ENCODE peak calls at places on chromosomes 5 and 9, in nine cellular contexts. One of them, this sample, is unnamed.
A peak's percentile ranks its signal among the peaks of the same experiment; 100 is the strongest.

GRCh38 chr9:97640290-97640689 is 6.7 kb downstream of the NCBP1 start:
- DNase-seq in endodermal cell: no peak
- DNase-seq in sigmoid colon: no peak
- DNase-seq in fibroblast of pulmonary artery: peak; percentile 21
- DNase-seq in fibroblast of mammary gland: no peak
- DNase-seq in heart left ventricle: no peak
- DNase-seq in left lung: no peak
- DNase-seq in psoas muscle: no peak
- DNase-seq in cardiac fibroblast: no peak
- DNase-seq in this sample: no peak

GRCh38 chr9:92612816-92613215 is 57.1 kb downstream of the IPPK start:
- DNase-seq in sigmoid colon: no peak
- DNase-seq in left lung: no peak
- DNase-seq in cardiac fibroblast: no peak
- DNase-seq in heart left ventricle: no peak
- DNase-seq in fibroblast of mammary gland: no peak
- DNase-seq in psoas muscle: no peak
- DNase-seq in fibroblast of pulmonary artery: no peak
- DNase-seq in endodermal cell: no peak
- DNase-seq in this sample: no peak

GRCh38 chr5:54115768-54116403 is 194.5 kb downstream of the ARL15 start:
- DNase-seq in heart left ventricle: no peak
- DNase-seq in sigmoid colon: no peak
- DNase-seq in fibroblast of mammary gland: peak; percentile 71
- DNase-seq in left lung: no peak
- DNase-seq in psoas muscle: no peak
- DNase-seq in cardiac fibroblast: no peak
- DNase-seq in fibroblast of pulmonary artery: no peak
- DNase-seq in endodermal cell: no peak
- DNase-seq in this sample: peak; percentile 56

GRCh38 chr5:14153932-14154646 is 10.9 kb downstream of the TRIO start:
- DNase-seq in psoas muscle: peak; percentile 83
- DNase-seq in left lung: no peak
- DNase-seq in heart left ventricle: peak; percentile 81
- DNase-seq in endodermal cell: peak; percentile 79
- DNase-seq in sigmoid colon: peak; percentile 93
- DNase-seq in cardiac fibroblast: peak; percentile 84
- DNase-seq in fibroblast of mammary gland: peak; percentile 85
- DNase-seq in fibroblast of pulmonary artery: peak; percentile 81
- DNase-seq in this sample: peak; percentile 79

GRCh38 chr5:154516475-154516874 is 38.4 kb upstream of the HAND1 start:
- DNase-seq in fibroblast of mammary gland: no peak
- DNase-seq in cardiac fibroblast: no peak
- DNase-seq in fibroblast of pulmonary artery: no peak
- DNase-seq in heart left ventricle: no peak
- DNase-seq in psoas muscle: no peak
- DNase-seq in left lung: no peak
- DNase-seq in sigmoid colon: no peak
- DNase-seq in endodermal cell: no peak
- DNase-seq in this sample: no peak

GRCh38 chr9:3200331-3200774 is 325.4 kb downstream of the RFX3 start:
- DNase-seq in psoas muscle: no peak
- DNase-seq in heart left ventricle: no peak
- DNase-seq in sigmoid colon: no peak
- DNase-seq in fibroblast of mammary gland: peak; percentile 90
- DNase-seq in endodermal cell: no peak
- DNase-seq in cardiac fibroblast: no peak
- DNase-seq in fibroblast of pulmonary artery: no peak
- DNase-seq in left lung: no peak
- DNase-seq in this sample: peak; percentile 65

GRCh38 chr5:148912714-148913398 is 86.4 kb downstream of the ADRB2 start:
- DNase-seq in fibroblast of pulmonary artery: peak; percentile 92
- DNase-seq in endodermal cell: peak; percentile 91
- DNase-seq in psoas muscle: no peak
- DNase-seq in heart left ventricle: no peak
- DNase-seq in left lung: no peak
- DNase-seq in sigmoid colon: no peak
- DNase-seq in cardiac fibroblast: peak; percentile 87
- DNase-seq in fibroblast of mammary gland: peak; percentile 97
- DNase-seq in this sample: peak; percentile 96

GRCh38 chr5:392431-392988 is 50.5 kb upstream of the EXOC3 start:
- DNase-seq in psoas muscle: no peak
- DNase-seq in left lung: peak; percentile 70
- DNase-seq in endodermal cell: peak; percentile 63
- DNase-seq in cardiac fibroblast: no peak
- DNase-seq in heart left ventricle: no peak
- DNase-seq in fibroblast of pulmonary artery: peak; percentile 19
- DNase-seq in sigmoid colon: no peak
- DNase-seq in fibroblast of mammary gland: no peak
- DNase-seq in this sample: peak; percentile 49

GRCh38 chr9:29974197-29974596 is 2400.9 kb upstream of the C9orf72 start:
- DNase-seq in cardiac fibroblast: no peak
- DNase-seq in heart left ventricle: no peak
- DNase-seq in endodermal cell: no peak
- DNase-seq in sigmoid colon: no peak
- DNase-seq in fibroblast of mammary gland: no peak
- DNase-seq in psoas muscle: no peak
- DNase-seq in fibroblast of pulmonary artery: no peak
- DNase-seq in left lung: no peak
- DNase-seq in this sample: no peak

GRCh38 chr5:149761461-149761860 is 31.4 kb downstream of the PPARGC1B start:
- DNase-seq in cardiac fibroblast: no peak
- DNase-seq in fibroblast of mammary gland: no peak
- DNase-seq in fibroblast of pulmonary artery: no peak
- DNase-seq in heart left ventricle: no peak
- DNase-seq in endodermal cell: no peak
- DNase-seq in left lung: no peak
- DNase-seq in psoas muscle: no peak
- DNase-seq in sigmoid colon: no peak
- DNase-seq in this sample: no peak

GRCh38 chr9:76441551-76442322 is 17.2 kb upstream of the GCNT1 start:
- DNase-seq in cardiac fibroblast: peak; percentile 35
- DNase-seq in fibroblast of pulmonary artery: peak; percentile 38
- DNase-seq in heart left ventricle: no peak
- DNase-seq in fibroblast of mammary gland: peak; percentile 88
- DNase-seq in sigmoid colon: no peak
- DNase-seq in endodermal cell: no peak
- DNase-seq in psoas muscle: no peak
- DNase-seq in left lung: no peak
- DNase-seq in this sample: peak; percentile 26

GRCh38 chr5:40823459-40823858 is 11.6 kb downstream of the RPL37 start:
- DNase-seq in endodermal cell: no peak
- DNase-seq in heart left ventricle: no peak
- DNase-seq in cardiac fibroblast: no peak
- DNase-seq in left lung: no peak
- DNase-seq in fibroblast of mammary gland: no peak
- DNase-seq in psoas muscle: no peak
- DNase-seq in fibroblast of pulmonary artery: no peak
- DNase-seq in sigmoid colon: no peak
- DNase-seq in this sample: no peak

GRCh38 chr5:139971202-139971725 is 71.8 kb downstream of the NRG2 start:
- DNase-seq in left lung: no peak
- DNase-seq in endodermal cell: no peak
- DNase-seq in fibroblast of mammary gland: no peak
- DNase-seq in sigmoid colon: no peak
- DNase-seq in fibroblast of pulmonary artery: no peak
- DNase-seq in heart left ventricle: peak; percentile 5
- DNase-seq in cardiac fibroblast: no peak
- DNase-seq in psoas muscle: no peak
- DNase-seq in this sample: no peak

GRCh38 chr5:137361275-137361674 is 137.9 kb downstream of the SPOCK1 start:
- DNase-seq in endodermal cell: no peak
- DNase-seq in fibroblast of pulmonary artery: peak; percentile 66
- DNase-seq in psoas muscle: no peak
- DNase-seq in cardiac fibroblast: peak; percentile 49
- DNase-seq in left lung: no peak
- DNase-seq in sigmoid colon: no peak
- DNase-seq in heart left ventricle: no peak
- DNase-seq in fibroblast of mammary gland: no peak
- DNase-seq in this sample: peak; percentile 67

GRCh38 chr5:21152611-21153010 is 1164.6 kb upstream of the CDH18 start:
- DNase-seq in endodermal cell: no peak
- DNase-seq in psoas muscle: no peak
- DNase-seq in heart left ventricle: no peak
- DNase-seq in left lung: no peak
- DNase-seq in fibroblast of mammary gland: peak; percentile 73
- DNase-seq in fibroblast of pulmonary artery: peak; percentile 97
- DNase-seq in cardiac fibroblast: peak; percentile 95
- DNase-seq in sigmoid colon: no peak
- DNase-seq in this sample: peak; percentile 48

GRCh38 chr5:1827410-1828397 is 26.5 kb downstream of the NDUFS6 start:
- DNase-seq in psoas muscle: peak; percentile 34
- DNase-seq in sigmoid colon: peak; percentile 45
- DNase-seq in fibroblast of pulmonary artery: no peak
- DNase-seq in left lung: peak; percentile 49
- DNase-seq in cardiac fibroblast: no peak
- DNase-seq in fibroblast of mammary gland: no peak
- DNase-seq in heart left ventricle: no peak
- DNase-seq in endodermal cell: peak; percentile 73
- DNase-seq in this sample: no peak

GRCh38 chr9:91193658-91194391 is 167.9 kb downstream of the AUH start:
- DNase-seq in fibroblast of mammary gland: peak; percentile 89
- DNase-seq in psoas muscle: peak; percentile 94
- DNase-seq in endodermal cell: peak; percentile 91
- DNase-seq in fibroblast of pulmonary artery: peak; percentile 95
- DNase-seq in cardiac fibroblast: peak; percentile 98
- DNase-seq in heart left ventricle: peak; percentile 84
- DNase-seq in sigmoid colon: peak; percentile 94
- DNase-seq in left lung: peak; percentile 95
- DNase-seq in this sample: peak; percentile 92

GRCh38 chr5:160656961-160657570 is 194.9 kb downstream of the ATP10B start:
- DNase-seq in endodermal cell: no peak
- DNase-seq in fibroblast of pulmonary artery: no peak
- DNase-seq in sigmoid colon: no peak
- DNase-seq in fibroblast of mammary gland: no peak
- DNase-seq in cardiac fibroblast: no peak
- DNase-seq in left lung: no peak
- DNase-seq in heart left ventricle: no peak
- DNase-seq in psoas muscle: no peak
- DNase-seq in this sample: no peak

GRCh38 chr5:105392122-105392709 is 1829.6 kb upstream of the NUDT12 start:
- DNase-seq in fibroblast of pulmonary artery: no peak
- DNase-seq in endodermal cell: no peak
- DNase-seq in psoas muscle: no peak
- DNase-seq in heart left ventricle: no peak
- DNase-seq in fibroblast of mammary gland: no peak
- DNase-seq in sigmoid colon: peak; percentile 38
- DNase-seq in cardiac fibroblast: no peak
- DNase-seq in left lung: peak; percentile 44
- DNase-seq in this sample: no peak

GRCh38 chr5:127010362-127010761 is 20.0 kb downstream of the MARCHF3 start:
- DNase-seq in heart left ventricle: no peak
- DNase-seq in cardiac fibroblast: no peak
- DNase-seq in psoas muscle: no peak
- DNase-seq in left lung: no peak
- DNase-seq in endodermal cell: no peak
- DNase-seq in fibroblast of pulmonary artery: no peak
- DNase-seq in sigmoid colon: no peak
- DNase-seq in fibroblast of mammary gland: peak; percentile 49
- DNase-seq in this sample: peak; percentile 63

GRCh38 chr5:131812371-131813160 is 15.7 kb upstream of the FNIP1 start:
- DNase-seq in sigmoid colon: no peak
- DNase-seq in fibroblast of pulmonary artery: no peak
- DNase-seq in heart left ventricle: no peak
- DNase-seq in psoas muscle: no peak
- DNase-seq in cardiac fibroblast: no peak
- DNase-seq in left lung: no peak
- DNase-seq in fibroblast of mammary gland: peak; percentile 24
- DNase-seq in endodermal cell: no peak
- DNase-seq in this sample: no peak

GRCh38 chr5:131814990-131815389 is 18.2 kb upstream of the FNIP1 start:
- DNase-seq in psoas muscle: no peak
- DNase-seq in endodermal cell: no peak
- DNase-seq in cardiac fibroblast: peak; percentile 83
- DNase-seq in left lung: no peak
- DNase-seq in fibroblast of pulmonary artery: peak; percentile 92
- DNase-seq in heart left ventricle: no peak
- DNase-seq in fibroblast of mammary gland: peak; percentile 78
- DNase-seq in sigmoid colon: no peak
- DNase-seq in this sample: peak; percentile 78

GRCh38 chr5:131810510-131811249 is 13.9 kb upstream of the FNIP1 start:
- DNase-seq in endodermal cell: peak; percentile 50
- DNase-seq in fibroblast of pulmonary artery: peak; percentile 33
- DNase-seq in psoas muscle: no peak
- DNase-seq in cardiac fibroblast: peak; percentile 34
- DNase-seq in left lung: no peak
- DNase-seq in sigmoid colon: no peak
- DNase-seq in fibroblast of mammary gland: peak; percentile 25
- DNase-seq in heart left ventricle: no peak
- DNase-seq in this sample: no peak
- TF ChIP-seq CTCF in endodermal cell: peak; percentile 77
- TF ChIP-seq CTCF in fibroblast of pulmonary artery: peak; percentile 7
- TF ChIP-seq CTCF in psoas muscle: peak; percentile 43
- TF ChIP-seq CTCF in cardiac fibroblast: peak; percentile 22
- TF ChIP-seq CTCF in left lung: no peak
- TF ChIP-seq CTCF in sigmoid colon: no peak
- TF ChIP-seq CTCF in fibroblast of mammary gland: peak; percentile 31
- TF ChIP-seq CTCF in heart left ventricle: peak; percentile 38
- TF ChIP-seq CTCF in this sample: no peak

GRCh38 chr5:90759119-90759518 is 200.5 kb downstream of the ADGRV1 start:
- DNase-seq in heart left ventricle: no peak
- DNase-seq in cardiac fibroblast: no peak
- DNase-seq in fibroblast of mammary gland: no peak
- DNase-seq in fibroblast of pulmonary artery: no peak
- DNase-seq in sigmoid colon: no peak
- DNase-seq in left lung: no peak
- DNase-seq in endodermal cell: no peak
- DNase-seq in psoas muscle: no peak
- DNase-seq in this sample: no peak
- H3K4me3 ChIP-seq in heart left ventricle: no peak overlapping the region
- H3K4me3 ChIP-seq in cardiac fibroblast: no peak overlapping the region
- H3K4me3 ChIP-seq in fibroblast of mammary gland: no peak overlapping the region
- H3K4me3 ChIP-seq in fibroblast of pulmonary artery: no peak overlapping the region
- H3K4me3 ChIP-seq in sigmoid colon: no peak overlapping the region
- H3K4me3 ChIP-seq in left lung: no peak overlapping the region
- H3K4me3 ChIP-seq in endodermal cell: no peak overlapping the region
- H3K4me3 ChIP-seq in psoas muscle: no peak overlapping the region
- H3K4me3 ChIP-seq in this sample: no peak overlapping the region

GRCh38 chr5:77946381-77947050 is 170.4 kb upstream of the TBCA start:
- DNase-seq in fibroblast of mammary gland: no peak
- DNase-seq in sigmoid colon: no peak
- DNase-seq in fibroblast of pulmonary artery: no peak
- DNase-seq in psoas muscle: no peak
- DNase-seq in endodermal cell: no peak
- DNase-seq in left lung: no peak
- DNase-seq in heart left ventricle: no peak
- DNase-seq in cardiac fibroblast: no peak
- DNase-seq in this sample: peak; percentile 5
- TF ChIP-seq CTCF in fibroblast of mammary gland: no peak
- TF ChIP-seq CTCF in sigmoid colon: no peak
- TF ChIP-seq CTCF in fibroblast of pulmonary artery: no peak
- TF ChIP-seq CTCF in psoas muscle: no peak
- TF ChIP-seq CTCF in endodermal cell: no peak
- TF ChIP-seq CTCF in left lung: no peak
- TF ChIP-seq CTCF in heart left ventricle: no peak
- TF ChIP-seq CTCF in cardiac fibroblast: no peak
- TF ChIP-seq CTCF in this sample: no peak

DNA sequence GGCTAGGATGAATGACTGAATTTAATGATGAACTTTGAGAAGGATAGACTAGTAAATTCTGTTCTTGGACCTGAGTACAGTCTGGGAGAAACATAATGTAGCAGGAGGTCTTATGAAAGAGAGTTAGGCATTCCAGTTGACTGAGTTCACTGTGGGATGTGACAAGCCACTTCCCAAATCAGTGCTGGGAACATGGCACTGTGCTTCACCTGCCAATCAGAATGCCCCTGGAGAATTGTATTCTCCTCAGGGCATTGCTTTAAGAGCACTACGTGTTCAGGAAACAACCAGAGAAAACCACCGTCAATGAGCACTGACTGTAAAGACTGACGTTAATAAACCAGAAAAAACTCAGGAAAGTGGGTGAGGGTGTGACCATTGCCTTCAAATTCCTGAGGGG is 1.2 kb downstream of the CCDC107 start:
- DNase-seq in psoas muscle: no peak
- DNase-seq in sigmoid colon: peak; percentile 82
- DNase-seq in cardiac fibroblast: peak; percentile 82
- DNase-seq in heart left ventricle: no peak
- DNase-seq in fibroblast of pulmonary artery: peak; percentile 78
- DNase-seq in fibroblast of mammary gland: peak; percentile 91
- DNase-seq in left lung: no peak
- DNase-seq in endodermal cell: no peak
- DNase-seq in this sample: peak; percentile 76
- H3K4me3 ChIP-seq in psoas muscle: peak overlapping the region; percentile 89
- H3K4me3 ChIP-seq in sigmoid colon: peak overlapping the region; percentile 75
- H3K4me3 ChIP-seq in cardiac fibroblast: peak overlapping the region; percentile 8
- H3K4me3 ChIP-seq in heart left ventricle: peak overlapping the region; percentile 96
- H3K4me3 ChIP-seq in fibroblast of pulmonary artery: peak overlapping the region; percentile 85
- H3K4me3 ChIP-seq in fibroblast of mammary gland: peak overlapping the region; percentile 84
- H3K4me3 ChIP-seq in left lung: peak overlapping the region; percentile 83
- H3K4me3 ChIP-seq in endodermal cell: peak overlapping the region; percentile 83
- H3K4me3 ChIP-seq in this sample: peak overlapping the region; percentile 91